ENCODE peak calls at places on chromosomes 6 and 20, in ten cellular contexts. B, D, G, I, Y, Q, A, P, E and R are unnamed samples.

GRCh38 chr6:25411316-25411961 is 132.3 kb downstream of the CARMIL1 start:
- DNase-seq in G (no peak), B (no peak), D (no peak), A (no peak), I (no peak), Y (no peak), P (no peak), Q (no peak), E (no peak), R (no peak)

GRCh38 chr20:43798591-43799149 is 71.9 kb upstream of the GTSF1L start:
- DNase-seq in Q (no peak), E (peak), D (no peak), A (no peak), P (no peak), G (no peak), I (no peak), B (no peak), Y (no peak), R (peak)

GRCh38 chr20:31652917-31653385 is 15.2 kb downstream of the COX4I2 start:
- DNase-seq in A (no peak), B (no peak), G (no peak), D (no peak), P (no peak), E (peak), Y (no peak), I (no peak), Q (peak), R (no peak)

GRCh38 chr6:76441850-76442249 is 369.4 kb upstream of the IMPG1 start:
- DNase-seq in E (no peak), Q (no peak), D (no peak), I (no peak), A (no peak), B (no peak), G (no peak), P (no peak), Y (no peak), R (no peak)

GRCh38 chr20:35604444-35604750 is 11.2 kb upstream of the SPAG4 start:
- DNase-seq in A (no peak), Q (no peak), G (peak), I (no peak), E (peak), P (peak), D (no peak), Y (no peak), B (no peak), R (no peak)

GRCh38 chr6:140980265-140980887 is 1152.3 kb upstream of the GJE1 start:
- DNase-seq in I (no peak), Q (no peak), G (no peak), P (no peak), D (no peak), B (no peak), E (no peak), Y (no peak), A (no peak), R (no peak)

GRCh38 chr6:138004423-138005287 is 102.6 kb downstream of the PERP start:
- DNase-seq in G (peak), P (no peak), I (no peak), Y (no peak), Q (peak), E (peak), B (no peak), D (no peak), A (peak), R (no peak)

GRCh38 chr6:113047148-113047547 is 700.0 kb downstream of the RFPL4B start:
- DNase-seq in P (no peak), B (no peak), Y (no peak), G (no peak), E (no peak), Q (peak), D (no peak), I (no peak), A (no peak), R (no peak)

GRCh38 chr6:166737231-166737630 is 110.2 kb upstream of the RPS6KA2 start:
- DNase-seq in Q (no peak), P (no peak), I (no peak), A (no peak), G (no peak), Y (no peak), B (no peak), D (no peak), E (peak), R (no peak)

GRCh38 chr20:45229264-45230056 is 8.3 kb downstream of the SEMG2 start:
- DNase-seq in I (peak), D (peak), G (no peak), E (peak), Q (peak), A (peak), B (peak), Y (no peak), P (peak), R (no peak)

GRCh38 chr20:6702144-6702543 is 65.3 kb upstream of the BMP2 start:
- DNase-seq in D (no peak), Y (no peak), E (no peak), B (no peak), G (no peak), I (no peak), Q (no peak), A (no peak), P (no peak), R (no peak)